ENCODE peak calls at places on chromosomes 1 and 21, in nine cellular contexts. B, D, E, U, H, S, C, R and T are unnamed samples.

GRCh38 chr21:46667735-46668380 is 32.4 kb downstream of the PRMT2 start:
- DNase-seq in B (peak), H (no peak), C (no peak), U (peak), E (peak), S (no peak), D (no peak), R (peak), T (no peak)

GRCh38 chr1:47927165-47927564 is 70.0 kb downstream of the TRABD2B start:
- DNase-seq in R (peak), C (no peak), B (no peak), E (no peak), S (no peak), D (no peak), U (no peak), H (no peak), T (no peak)

GRCh38 chr1:151416231-151416630 is 16.9 kb downstream of the PSMB4 start:
- DNase-seq in H (no peak), S (no peak), B (no peak), U (no peak), R (no peak), D (no peak), E (peak), C (no peak), T (no peak)

GRCh38 chr1:32208891-32209309 is at the start of gene DCDC2B:
- DNase-seq in E (peak), U (peak), C (no peak), B (no peak), D (no peak), H (no peak), R (peak), S (no peak), T (no peak)

GRCh38 chr21:35019631-35020032 is 29.5 kb downstream of the RUNX1 start:
- DNase-seq in H (no peak), S (no peak), B (no peak), E (no peak), R (no peak), D (no peak), U (no peak), C (no peak), T (no peak)

GRCh38 chr1:229025576-229025975 is 245.3 kb upstream of the RAB4A start:
- DNase-seq in S (no peak), U (no peak), R (no peak), H (no peak), B (no peak), D (no peak), E (no peak), C (no peak), T (no peak)

GRCh38 chr1:231040019-231040799 is at the start of gene FAM89A:
- DNase-seq in C (peak), H (peak), U (peak), D (no peak), B (peak), R (no peak), E (no peak), S (peak), T (peak)

GRCh38 chr1:19385869-19386591 is 73.9 kb downstream of the SLC66A1 start:
- DNase-seq in C (no peak), U (no peak), B (no peak), E (peak), S (peak), R (no peak), H (no peak), D (no peak), T (no peak)

GRCh38 chr1:56200446-56200845 is 378.9 kb downstream of the PLPP3 start:
- DNase-seq in D (no peak), E (no peak), H (no peak), B (no peak), C (no peak), R (peak), S (no peak), U (no peak), T (no peak)

GRCh38 chr1:96159379-96159778 is 562.2 kb upstream of the PTBP2 start:
- DNase-seq in E (no peak), H (no peak), S (no peak), U (no peak), C (no peak), B (no peak), D (no peak), R (no peak), T (no peak)

GRCh38 chr1:173330149-173330951 is 123.2 kb upstream of the TNFSF4 start:
- DNase-seq in B (no peak), S (no peak), E (peak), C (no peak), U (no peak), D (no peak), H (no peak), R (peak), T (no peak)

GRCh38 chr1:32199717-32200072 is 700 bp upstream of the CCDC28B start:
- DNase-seq in U (peak), H (no peak), D (no peak), R (no peak), B (no peak), S (peak), E (no peak), C (no peak), T (peak)

GRCh38 chr1:164922585-164922984 is 363.6 kb downstream of the PBX1 start:
- DNase-seq in C (no peak), H (no peak), B (no peak), U (no peak), R (no peak), D (no peak), S (no peak), E (no peak), T (no peak)

GRCh38 chr1:201375169-201375568 is 2.3 kb downstream of the TNNT2 start:
- DNase-seq in R (no peak), B (no peak), U (no peak), E (no peak), C (no peak), S (no peak), H (no peak), D (no peak), T (no peak)

GRCh38 chr1:180632326-180633088 is 685 bp downstream of the XPR1 start:
- DNase-seq in R (peak), B (no peak), H (peak), S (peak), U (peak), D (peak), E (no peak), C (peak), T (peak)

GRCh38 chr21:32807717-32808380 is 36.3 kb upstream of the PAXBP1 start:
- DNase-seq in E (peak), C (no peak), U (no peak), B (peak), S (no peak), R (peak), D (no peak), H (no peak), T (no peak)

GRCh38 chr1:94806451-94806861 is 13.7 kb upstream of the SLC44A3 start:
- DNase-seq in R (no peak), H (no peak), C (no peak), D (no peak), U (no peak), E (peak), S (no peak), B (no peak), T (no peak)

GRCh38 chr1:54334996-54335395 is 71.2 kb downstream of the SSBP3 start:
- DNase-seq in U (no peak), R (no peak), H (no peak), B (no peak), D (no peak), E (peak), S (no peak), C (no peak), T (no peak)

GRCh38 chr1:161089938-161090337 is 580 bp upstream of the NECTIN4 start:
- DNase-seq in B (no peak), E (no peak), S (no peak), R (no peak), H (no peak), U (no peak), D (no peak), C (no peak), T (no peak)

GRCh38 chr1:25461783-25462182 is 31.1 kb downstream of the MACO1 start:
- DNase-seq in E (no peak), D (no peak), U (no peak), C (no peak), R (no peak), H (no peak), B (no peak), S (no peak), T (no peak)

GRCh38 chr1:231776006-231776707 is 149.6 kb downstream of the DISC1 start:
- DNase-seq in B (no peak), U (no peak), H (no peak), D (no peak), C (no peak), S (no peak), E (peak), R (no peak), T (no peak)

GRCh38 chr1:183033205-183033604 is 10.0 kb downstream of the LAMC1 start:
- DNase-seq in E (no peak), S (no peak), H (no peak), B (no peak), U (no peak), C (no peak), R (peak), D (no peak), T (no peak)

GRCh38 chr1:54004481-54005049 is 13.4 kb downstream of the LDLRAD1 start:
- DNase-seq in H (no peak), D (no peak), S (no peak), U (no peak), C (no peak), R (no peak), E (no peak), B (no peak), T (no peak)

GRCh38 chr21:44520326-44521300 is 19.4 kb downstream of the KRTAP10-1 start:
- DNase-seq in B (no peak), C (no peak), U (peak), E (no peak), D (peak), S (no peak), H (peak), R (no peak), T (peak)

GRCh38 chr1:178864326-178864725 is 6.6 kb downstream of the ANGPTL1 start:
- DNase-seq in D (no peak), S (no peak), E (peak), R (no peak), C (no peak), B (no peak), H (no peak), U (no peak), T (no peak)

GRCh38 chr1:65232402-65233122 is 76.8 kb upstream of the DNAJC6 start:
- DNase-seq in R (no peak), S (no peak), B (no peak), H (no peak), U (no peak), C (no peak), E (no peak), D (no peak), T (no peak)

GRCh38 chr1:30740952-30741894 is 16.4 kb downstream of the LAPTM5 start:
- DNase-seq in B (no peak), H (peak), R (peak), E (peak), S (no peak), U (peak), C (no peak), D (no peak), T (no peak)

GRCh38 chr1:5552787-5553484 is 439.3 kb downstream of the NPHP4 start:
- DNase-seq in H (no peak), U (no peak), R (no peak), S (no peak), C (no peak), D (no peak), B (no peak), E (no peak), T (no peak)

GRCh38 chr21:35106246-35106835 is 57.2 kb upstream of the RUNX1 start:
- DNase-seq in H (peak), U (no peak), S (no peak), C (no peak), D (no peak), R (no peak), B (no peak), E (no peak), T (no peak)

GRCh38 chr1:21278208-21278861 is 11.9 kb downstream of the ECE1 start:
- DNase-seq in U (no peak), H (no peak), D (no peak), C (no peak), S (peak), R (no peak), B (peak), E (peak), T (peak)

GRCh38 chr1:21280482-21280881 is 9.8 kb downstream of the ECE1 start:
- DNase-seq in B (no peak), C (no peak), U (no peak), R (no peak), H (no peak), S (no peak), E (no peak), D (no peak), T (no peak)

GRCh38 chr1:21278898-21279819 is 11.1 kb downstream of the ECE1 start:
- DNase-seq in E (peak), B (no peak), H (peak), S (no peak), C (peak), D (no peak), U (no peak), R (no peak), T (no peak)

GRCh38 chr1:21277178-21277577 is 13.1 kb downstream of the ECE1 start:
- DNase-seq in U (no peak), C (no peak), R (no peak), S (no peak), H (no peak), B (no peak), D (no peak), E (no peak), T (peak)

DNA sequence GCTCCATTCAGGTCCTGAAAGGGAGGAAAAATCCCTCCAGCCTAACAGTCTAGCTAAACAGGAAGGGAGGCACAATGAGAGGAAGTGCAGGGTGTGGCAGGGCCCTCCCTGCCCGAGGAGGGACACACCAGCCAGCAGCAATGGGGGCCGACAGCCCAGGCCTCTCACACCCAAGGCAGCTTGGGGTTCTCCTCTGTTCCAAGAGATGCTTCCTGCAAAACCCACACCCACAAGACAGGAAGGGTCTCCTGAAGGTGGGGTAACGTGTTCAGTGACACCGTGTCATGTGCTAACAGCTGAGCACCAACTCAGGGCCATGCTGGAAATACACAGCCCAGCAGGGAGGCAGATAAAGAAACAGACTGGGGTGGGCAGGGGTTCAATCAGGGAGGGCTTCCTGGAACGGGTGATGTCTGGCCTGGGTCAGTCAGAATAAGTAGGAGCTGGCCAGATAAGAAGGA is 10.2 kb downstream of the ECE1 start:
- DNase-seq in H (peak), E (no peak), C (no peak), D (no peak), U (no peak), S (no peak), B (no peak), R (no peak), T (no peak)
- H3K27ac ChIP-seq in H (peak), E (peak), C (peak), D (peak), U (no peak), S (peak), B (no peak), R (no peak), T (peak)

DNA sequence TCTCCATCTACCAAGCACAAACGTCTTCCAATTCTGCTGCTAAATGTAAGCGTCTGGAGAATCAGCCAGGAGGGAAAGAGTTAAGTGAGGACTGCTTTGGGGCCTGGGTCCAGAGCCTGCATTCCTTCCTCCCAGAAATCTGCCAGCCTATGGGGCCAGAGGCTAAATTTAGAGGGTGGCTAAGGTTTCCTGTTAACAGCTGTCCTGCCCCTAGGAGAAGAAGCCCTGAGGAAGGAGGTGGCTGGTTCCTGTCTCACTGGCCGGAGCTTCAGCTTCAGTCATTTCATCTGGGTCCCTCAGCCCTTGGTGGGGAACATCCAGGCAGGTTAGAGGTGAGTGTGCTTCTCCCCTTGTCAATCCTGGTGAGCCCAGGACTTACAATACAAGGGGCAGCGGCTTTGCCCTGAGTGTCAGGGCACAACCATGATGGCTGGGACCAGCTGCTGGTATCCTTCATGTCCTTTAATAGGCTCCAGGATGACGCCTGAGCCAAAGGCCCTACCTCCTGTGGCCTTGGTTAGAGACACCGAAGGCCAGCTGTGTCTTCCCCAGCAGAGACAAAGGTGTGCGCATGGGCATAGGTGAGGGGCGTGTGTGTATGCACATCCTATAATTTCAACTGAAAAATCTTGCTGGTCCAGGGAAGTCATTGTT is at the start of gene STYXL2:
- DNase-seq in R (no peak), U (no peak), S (no peak), E (no peak), C (no peak), H (no peak), B (no peak), D (no peak), T (no peak)
- H3K27ac ChIP-seq in R (no peak), U (no peak), S (no peak), E (no peak), C (no peak), H (no peak), B (no peak), D (no peak), T (no peak)

DNA sequence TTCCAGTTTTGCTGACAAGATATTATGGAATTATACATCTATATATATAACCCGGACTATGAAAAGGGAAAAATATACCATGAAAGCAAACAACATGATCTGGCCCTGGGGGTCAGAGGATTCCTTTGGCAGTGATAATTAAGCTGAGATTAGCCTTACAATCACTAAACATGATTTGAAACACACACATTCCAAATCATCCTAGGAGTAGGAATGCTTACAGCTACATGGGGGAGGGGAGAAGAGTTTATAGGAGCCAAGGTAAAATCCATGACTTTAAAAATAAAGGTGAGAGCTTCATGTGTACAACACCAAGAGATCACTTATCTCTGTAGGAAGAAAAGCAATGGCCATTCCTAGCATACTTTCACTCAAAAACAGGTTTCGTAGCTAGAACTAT is 57.6 kb downstream of the AKT3 start:
- DNase-seq in H (no peak), R (no peak), B (no peak), E (no peak), U (no peak), D (no peak), S (no peak), C (no peak), T (no peak)
- H3K27ac ChIP-seq in H (no peak), R (no peak), B (no peak), E (no peak), U (no peak), D (peak), S (peak), C (no peak), T (peak)

DNA sequence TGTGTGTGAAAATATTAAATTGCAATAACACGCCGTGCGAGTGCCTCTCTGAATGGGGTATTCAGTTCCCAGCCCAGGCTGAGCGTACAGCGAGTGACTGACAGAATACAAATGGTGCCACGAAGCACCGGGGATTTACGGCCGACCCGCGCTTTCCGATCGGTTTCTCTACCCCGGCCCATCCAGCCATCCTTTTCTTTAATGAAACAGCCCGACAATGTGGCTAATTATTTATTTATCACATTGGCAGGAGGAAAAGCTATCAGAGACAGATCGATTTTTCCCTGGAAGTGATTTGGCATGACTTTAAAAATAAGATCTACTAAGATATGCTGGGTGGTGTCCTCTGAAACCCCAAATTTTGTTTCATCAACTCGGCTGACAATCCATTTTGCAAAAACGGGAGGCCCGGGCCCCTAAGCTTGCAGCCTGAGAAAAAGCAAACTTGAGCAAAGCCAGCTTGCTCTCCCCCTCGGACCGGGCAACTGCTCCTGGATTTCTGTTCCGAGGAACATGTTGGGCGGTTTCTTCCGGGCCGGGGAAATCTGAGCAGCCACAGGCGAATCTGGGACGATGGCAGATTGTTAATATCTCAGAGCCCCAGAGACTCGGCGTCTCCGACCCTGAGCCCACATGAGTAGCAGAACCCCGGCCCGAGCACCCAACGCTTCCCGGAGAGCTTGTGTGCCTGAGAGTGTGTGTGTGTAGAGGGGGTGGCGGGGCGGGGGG is 11.4 kb downstream of the PRDM16 start:
- DNase-seq in C (no peak), U (no peak), E (no peak), H (no peak), S (no peak), B (no peak), D (no peak), R (no peak), T (no peak)
- H3K27ac ChIP-seq in C (no peak), U (no peak), E (no peak), H (no peak), S (peak), B (no peak), D (no peak), R (no peak), T (peak)

GRCh38 chr1:17318262-17318661 is 10.3 kb downstream of the PADI4 start:
- DNase-seq in S (no peak), R (no peak), C (no peak), B (no peak), U (no peak), E (no peak), H (no peak), D (no peak), T (no peak)
- H3K27ac ChIP-seq in S (no peak), R (no peak), C (no peak), B (no peak), U (no peak), E (no peak), H (no peak), D (no peak), T (no peak)

GRCh38 chr1:154260127-154260526 is 12.3 kb upstream of the HAX1 start:
- DNase-seq in C (no peak), D (no peak), B (no peak), R (no peak), E (no peak), S (no peak), U (no peak), H (no peak), T (no peak)

GRCh38 chr1:154264454-154264853 is 8.0 kb upstream of the HAX1 start:
- DNase-seq in C (no peak), D (no peak), H (no peak), S (no peak), R (no peak), B (no peak), U (no peak), E (peak), T (no peak)

GRCh38 chr1:154270833-154271232 is 1.6 kb upstream of the HAX1 start:
- DNase-seq in H (no peak), D (no peak), E (no peak), R (no peak), C (no peak), S (no peak), U (no peak), B (no peak), T (no peak)

GRCh38 chr1:154263465-154264332 is 8.7 kb upstream of the HAX1 start:
- DNase-seq in B (no peak), H (no peak), E (peak), U (no peak), S (no peak), C (no peak), R (no peak), D (no peak), T (no peak)

GRCh38 chr1:154265586-154265985 is 6.8 kb upstream of the HAX1 start:
- DNase-seq in S (no peak), D (no peak), H (no peak), E (no peak), U (no peak), B (no peak), R (no peak), C (no peak), T (no peak)
- H3K27ac ChIP-seq in S (no peak), D (no peak), H (peak), E (no peak), U (no peak), B (no peak), R (no peak), C (no peak), T (no peak)